ENCODE peak calls at places on chromosomes 5 and 9, in six cellular contexts. One of them, this sample, is unnamed.

GRCh38 chr9:69471433-69471832 is 146.4 kb downstream of the ENTREP1 start:
- DNase-seq in transverse colon: no peak
- DNase-seq in spleen: no peak
- DNase-seq in right atrium auricular region: no peak
- DNase-seq in A549: peak
- DNase-seq in GM23338: no peak
- DNase-seq in this sample: no peak

GRCh38 chr9:115673599-115673998 is 480.0 kb upstream of the PAPPA start:
- DNase-seq in transverse colon: no peak
- DNase-seq in spleen: no peak
- DNase-seq in right atrium auricular region: no peak
- DNase-seq in A549: peak
- DNase-seq in GM23338: no peak
- DNase-seq in this sample: no peak

GRCh38 chr5:162096448-162096847 is 28.9 kb downstream of the GABRG2 start:
- DNase-seq in transverse colon: no peak
- DNase-seq in spleen: no peak
- DNase-seq in right atrium auricular region: no peak
- DNase-seq in A549: no peak
- DNase-seq in GM23338: peak
- DNase-seq in this sample: no peak

GRCh38 chr5:171989276-171989675 is 17.2 kb downstream of the FBXW11 start:
- DNase-seq in transverse colon: no peak
- DNase-seq in spleen: no peak
- DNase-seq in right atrium auricular region: no peak
- DNase-seq in A549: no peak
- DNase-seq in GM23338: no peak
- DNase-seq in this sample: no peak

GRCh38 chr9:118473527-118473926 is 769.3 kb downstream of the TLR4 start:
- DNase-seq in transverse colon: no peak
- DNase-seq in spleen: no peak
- DNase-seq in right atrium auricular region: no peak
- DNase-seq in A549: no peak
- DNase-seq in GM23338: peak
- DNase-seq in this sample: peak

GRCh38 chr5:173396311-173396993 is 68.2 kb upstream of the STC2 start:
- DNase-seq in transverse colon: no peak
- DNase-seq in spleen: no peak
- DNase-seq in right atrium auricular region: no peak
- DNase-seq in A549: peak
- DNase-seq in GM23338: peak
- DNase-seq in this sample: no peak

GRCh38 chr9:134996591-134997530 is 79.1 kb upstream of the FCN1 start:
- DNase-seq in transverse colon: no peak
- DNase-seq in spleen: peak
- DNase-seq in right atrium auricular region: no peak
- DNase-seq in A549: no peak
- DNase-seq in GM23338: no peak
- DNase-seq in this sample: no peak

GRCh38 chr9:87531370-87532295 is 34.0 kb downstream of the DAPK1 start:
- DNase-seq in transverse colon: no peak
- DNase-seq in spleen: no peak
- DNase-seq in right atrium auricular region: no peak
- DNase-seq in A549: no peak
- DNase-seq in GM23338: no peak
- DNase-seq in this sample: no peak

GRCh38 chr9:87812375-87813118 is 70.1 kb upstream of the SPATA31E1 start:
- DNase-seq in transverse colon: no peak
- DNase-seq in spleen: no peak
- DNase-seq in right atrium auricular region: no peak
- DNase-seq in A549: peak
- DNase-seq in GM23338: peak
- DNase-seq in this sample: no peak

GRCh38 chr9:114400772-114401171 is 13.0 kb upstream of the AKNA start:
- DNase-seq in transverse colon: no peak
- DNase-seq in spleen: no peak
- DNase-seq in right atrium auricular region: no peak
- DNase-seq in A549: no peak
- DNase-seq in GM23338: no peak
- DNase-seq in this sample: no peak

GRCh38 chr5:98096155-98096554 is 677.3 kb upstream of the RGMB start:
- DNase-seq in transverse colon: no peak
- DNase-seq in spleen: no peak
- DNase-seq in right atrium auricular region: no peak
- DNase-seq in A549: no peak
- DNase-seq in GM23338: peak
- DNase-seq in this sample: no peak

GRCh38 chr5:146068136-146068717 is 37.1 kb downstream of the PLAC8L1 start:
- DNase-seq in transverse colon: no peak
- DNase-seq in spleen: no peak
- DNase-seq in right atrium auricular region: peak
- DNase-seq in A549: no peak
- DNase-seq in GM23338: no peak
- DNase-seq in this sample: no peak

GRCh38 chr9:124180557-124180956 is 77.2 kb upstream of the NEK6 start:
- DNase-seq in transverse colon: peak
- DNase-seq in spleen: no peak
- DNase-seq in right atrium auricular region: no peak
- DNase-seq in A549: no peak
- DNase-seq in GM23338: no peak
- DNase-seq in this sample: peak

GRCh38 chr9:128493424-128493823 is 11.1 kb upstream of the GLE1 start:
- DNase-seq in transverse colon: no peak
- DNase-seq in spleen: no peak
- DNase-seq in right atrium auricular region: no peak
- DNase-seq in A549: no peak
- DNase-seq in GM23338: no peak
- DNase-seq in this sample: no peak

DNA sequence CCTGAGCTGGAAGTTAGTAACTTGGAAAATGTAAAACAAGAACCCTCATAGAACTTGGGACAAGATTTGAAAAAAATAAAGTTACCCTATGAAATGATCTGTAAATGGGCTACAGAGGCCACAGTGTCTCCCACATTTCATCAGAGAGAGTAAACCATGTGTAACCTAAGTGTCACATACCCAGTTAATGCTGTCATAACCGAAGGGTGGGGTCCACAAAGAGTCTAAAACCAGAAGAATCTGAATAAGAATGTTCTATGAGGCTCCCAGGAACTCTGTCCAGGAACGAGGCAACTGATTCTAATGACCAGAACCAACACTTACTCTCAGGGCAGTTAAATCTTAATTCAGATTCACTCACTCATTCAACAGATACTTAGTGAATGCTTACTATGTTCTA is 1.0 kb upstream of the FAM13B start:
- DNase-seq in transverse colon: no peak
- DNase-seq in spleen: no peak
- DNase-seq in right atrium auricular region: no peak
- DNase-seq in A549: no peak
- DNase-seq in GM23338: no peak
- DNase-seq in this sample: no peak
- H3K4me3 ChIP-seq in transverse colon: no peak
- H3K4me3 ChIP-seq in spleen: peak
- H3K4me3 ChIP-seq in right atrium auricular region: no peak
- H3K4me3 ChIP-seq in A549: peak
- H3K4me3 ChIP-seq in GM23338: peak
- H3K4me3 ChIP-seq in this sample: peak

GRCh38 chr9:131407717-131408195 is 13.9 kb downstream of the PRRC2B start:
- DNase-seq in transverse colon: peak
- DNase-seq in spleen: no peak
- DNase-seq in right atrium auricular region: no peak
- DNase-seq in A549: peak
- DNase-seq in GM23338: peak
- DNase-seq in this sample: no peak

GRCh38 chr9:131416509-131416908 is 22.6 kb downstream of the PRRC2B start:
- DNase-seq in transverse colon: no peak
- DNase-seq in spleen: no peak
- DNase-seq in right atrium auricular region: no peak
- DNase-seq in A549: no peak
- DNase-seq in GM23338: no peak
- DNase-seq in this sample: no peak

GRCh38 chr9:131409458-131409992 is 15.6 kb downstream of the PRRC2B start:
- DNase-seq in transverse colon: no peak
- DNase-seq in spleen: no peak
- DNase-seq in right atrium auricular region: no peak
- DNase-seq in A549: no peak
- DNase-seq in GM23338: no peak
- DNase-seq in this sample: no peak

GRCh38 chr9:131410051-131410491 is 16.2 kb downstream of the PRRC2B start:
- DNase-seq in transverse colon: no peak
- DNase-seq in spleen: no peak
- DNase-seq in right atrium auricular region: no peak
- DNase-seq in A549: no peak
- DNase-seq in GM23338: no peak
- DNase-seq in this sample: no peak

GRCh38 chr9:131411719-131412681 is 18.1 kb downstream of the PRRC2B start:
- DNase-seq in transverse colon: no peak
- DNase-seq in spleen: peak
- DNase-seq in right atrium auricular region: no peak
- DNase-seq in A549: no peak
- DNase-seq in GM23338: no peak
- DNase-seq in this sample: no peak
- TF ChIP-seq CTCF in transverse colon: no peak
- TF ChIP-seq CTCF in spleen: no peak
- TF ChIP-seq CTCF in right atrium auricular region: no peak
- TF ChIP-seq CTCF in A549: no peak
- TF ChIP-seq CTCF in GM23338: no peak
- TF ChIP-seq CTCF in this sample: no peak

GRCh38 chr9:132077881-132078280 is 1.8 kb downstream of the MED27 start:
- DNase-seq in transverse colon: no peak
- DNase-seq in spleen: no peak
- DNase-seq in right atrium auricular region: no peak
- DNase-seq in A549: no peak
- DNase-seq in GM23338: no peak
- DNase-seq in this sample: no peak
- H3K4me3 ChIP-seq in transverse colon: no peak
- H3K4me3 ChIP-seq in spleen: no peak
- H3K4me3 ChIP-seq in right atrium auricular region: no peak
- H3K4me3 ChIP-seq in A549: no peak
- H3K4me3 ChIP-seq in GM23338: no peak
- H3K4me3 ChIP-seq in this sample: no peak

GRCh38 chr9:78781681-78782080 is 484.8 kb downstream of the PSAT1 start:
- DNase-seq in transverse colon: no peak
- DNase-seq in spleen: no peak
- DNase-seq in right atrium auricular region: no peak
- DNase-seq in A549: peak
- DNase-seq in GM23338: no peak
- DNase-seq in this sample: no peak
- TF ChIP-seq CTCF in transverse colon: no peak
- TF ChIP-seq CTCF in spleen: no peak
- TF ChIP-seq CTCF in right atrium auricular region: no peak
- TF ChIP-seq CTCF in A549: no peak
- TF ChIP-seq CTCF in GM23338: no peak
- TF ChIP-seq CTCF in this sample: peak

GRCh38 chr5:177497297-177498012 is at the start of gene PDLIM7:
- DNase-seq in transverse colon: peak
- DNase-seq in spleen: peak
- DNase-seq in right atrium auricular region: peak
- DNase-seq in A549: peak
- DNase-seq in GM23338: peak
- DNase-seq in this sample: peak

GRCh38 chr5:177495243-177496060 is 2.0 kb downstream of the PDLIM7 start:
- DNase-seq in transverse colon: peak
- DNase-seq in spleen: peak
- DNase-seq in right atrium auricular region: peak
- DNase-seq in A549: peak
- DNase-seq in GM23338: peak
- DNase-seq in this sample: peak

GRCh38 chr5:177496111-177497010 is 1.0 kb downstream of the PDLIM7 start:
- DNase-seq in transverse colon: peak
- DNase-seq in spleen: peak
- DNase-seq in right atrium auricular region: peak
- DNase-seq in A549: peak
- DNase-seq in GM23338: peak
- DNase-seq in this sample: peak

GRCh38 chr5:177498013-177498847 is 826 bp upstream of the PDLIM7 start:
- DNase-seq in transverse colon: peak
- DNase-seq in spleen: peak
- DNase-seq in right atrium auricular region: no peak
- DNase-seq in A549: no peak
- DNase-seq in GM23338: peak
- DNase-seq in this sample: no peak

DNA sequence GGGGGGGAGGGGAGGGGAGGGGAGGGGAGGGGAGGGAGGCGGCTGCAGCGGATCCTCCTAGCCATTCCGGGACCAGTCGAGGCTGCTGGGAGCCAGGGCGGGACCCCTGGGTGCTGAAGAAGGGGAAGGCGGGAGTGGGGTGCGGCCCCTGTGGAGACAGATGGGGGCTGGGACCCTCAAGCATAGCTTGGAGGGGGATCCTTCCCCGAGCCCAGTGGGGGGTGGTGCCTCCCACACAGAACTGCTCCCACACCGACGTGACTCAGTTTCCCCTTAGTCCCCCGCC is 450 bp downstream of the PDLIM7 start:
- DNase-seq in transverse colon: no peak
- DNase-seq in spleen: no peak
- DNase-seq in right atrium auricular region: no peak
- DNase-seq in A549: no peak
- DNase-seq in GM23338: no peak
- DNase-seq in this sample: no peak
- H3K4me3 ChIP-seq in transverse colon: peak
- H3K4me3 ChIP-seq in spleen: peak
- H3K4me3 ChIP-seq in right atrium auricular region: peak
- H3K4me3 ChIP-seq in A549: peak
- H3K4me3 ChIP-seq in GM23338: peak
- H3K4me3 ChIP-seq in this sample: peak

This sample was measured in retinal pigment epithelial cell.